ENCODE peak calls at places on chromosomes 4 and X, in five cellular contexts. R is tibial artery; I is HCT116; S is CD8-positive, alpha-beta T cell; A is GM12878. H is an unnamed sample.

GRCh38 chr4:44646151-44646550 is 5.3 kb downstream of the YIPF7 start:
- DNase-seq in S (no peak), I (no peak), A (no peak), R (no peak), H (no peak)

GRCh38 chr4:67624939-67625338 is 66.4 kb downstream of the STAP1 start:
- DNase-seq in S (no peak), A (no peak), R (no peak), I (no peak), H (no peak)

GRCh38 chrX:141341341-141341740 is 99.0 kb upstream of the SPANXC start:
- DNase-seq in A (no peak), I (no peak), S (no peak), R (no peak), H (no peak)

GRCh38 chr4:65302145-65302544 is 368.1 kb downstream of the EPHA5 start:
- DNase-seq in A (no peak), I (no peak), S (no peak), R (no peak), H (no peak)

GRCh38 chr4:153385784-153386183 is 41.3 kb downstream of the MND1 start:
- DNase-seq in R (no peak), I (no peak), A (no peak), S (no peak), H (no peak)

GRCh38 chr4:112185740-112186670 is 40.8 kb downstream of the FAM241A start:
- DNase-seq in S (no peak), A (no peak), I (no peak), R (no peak), H (no peak)

GRCh38 chr4:76898385-76898692 is 395 bp upstream of the SOWAHB start:
- DNase-seq in I (no peak), S (no peak), A (no peak), R (no peak), H (no peak)

GRCh38 chrX:136319600-136319999 is 18.8 kb downstream of the ADGRG4 start:
- DNase-seq in S (no peak), A (no peak), I (no peak), R (no peak), H (no peak)

GRCh38 chr4:81039351-81040174 is 9.1 kb downstream of the BMP3 start:
- DNase-seq in I (no peak), S (no peak), R (no peak), A (no peak), H (no peak)

GRCh38 chrX:108091878-108092291 is 307 bp downstream of the ATG4A start:
- DNase-seq in S (no peak), A (no peak), I (peak; percentile 8), R (no peak), H (no peak)

GRCh38 chrX:13376857-13377441 is 57.1 kb upstream of the ATXN3L start:
- DNase-seq in I (no peak), R (no peak), S (no peak), A (no peak), H (no peak)

GRCh38 chrX:20217906-20218305 is 48.8 kb downstream of the RPS6KA3 start:
- DNase-seq in I (no peak), R (no peak), A (no peak), S (no peak), H (no peak)

GRCh38 chr4:78954048-78954666 is 14.9 kb upstream of the PAQR3 start:
- DNase-seq in S (no peak), A (no peak), I (peak; percentile 23), R (no peak), H (no peak)

GRCh38 chr4:57037982-57038604 is 59.4 kb downstream of the POLR2B start:
- DNase-seq in A (no peak), S (no peak), I (peak; percentile 23), R (peak; percentile 84), H (no peak)

GRCh38 chr4:85769009-85769408 is 294.1 kb downstream of the ARHGAP24 start:
- DNase-seq in S (no peak), R (no peak), A (no peak), I (no peak), H (no peak)

GRCh38 chr4:55125087-55125721 is at the start of gene KDR:
- DNase-seq in A (no peak), I (no peak), S (no peak), R (peak; percentile 65), H (no peak)

GRCh38 chr4:150363721-150364688 is 217.9 kb upstream of the MAB21L2 start:
- DNase-seq in A (no peak), S (no peak), R (no peak), I (no peak), H (no peak)

GRCh38 chr4:101086801-101087586 is 260.3 kb downstream of the PPP3CA start:
- DNase-seq in R (no peak), I (no peak), S (no peak), A (no peak), H (no peak)

GRCh38 chrX:69493193-69493592 is 10.9 kb upstream of the NALF2 start:
- DNase-seq in A (no peak), S (no peak), R (no peak), I (peak; percentile 33), H (no peak)

GRCh38 chr4:15792974-15793373 is 14.8 kb downstream of the CD38 start:
- DNase-seq in S (no peak), A (no peak), R (no peak), I (no peak), H (no peak)

GRCh38 chrX:41779058-41779564 is 55.1 kb downstream of the GPR82 start:
- DNase-seq in S (no peak), A (no peak), I (peak; percentile 47), R (no peak), H (no peak)

GRCh38 chr4:26372525-26373172 is 51.8 kb downstream of the RBPJ start:
- DNase-seq in A (peak; percentile 83), I (no peak), R (no peak), S (peak; percentile 57), H (no peak)

GRCh38 chrX:37824491-37825224 is 22.7 kb downstream of the DYNLT3 start:
- DNase-seq in I (no peak), S (no peak), A (no peak), R (no peak), H (no peak)

GRCh38 chrX:37830371-37830770 is 17.0 kb downstream of the DYNLT3 start:
- DNase-seq in A (no peak), S (no peak), R (no peak), I (no peak), H (no peak)

DNA sequence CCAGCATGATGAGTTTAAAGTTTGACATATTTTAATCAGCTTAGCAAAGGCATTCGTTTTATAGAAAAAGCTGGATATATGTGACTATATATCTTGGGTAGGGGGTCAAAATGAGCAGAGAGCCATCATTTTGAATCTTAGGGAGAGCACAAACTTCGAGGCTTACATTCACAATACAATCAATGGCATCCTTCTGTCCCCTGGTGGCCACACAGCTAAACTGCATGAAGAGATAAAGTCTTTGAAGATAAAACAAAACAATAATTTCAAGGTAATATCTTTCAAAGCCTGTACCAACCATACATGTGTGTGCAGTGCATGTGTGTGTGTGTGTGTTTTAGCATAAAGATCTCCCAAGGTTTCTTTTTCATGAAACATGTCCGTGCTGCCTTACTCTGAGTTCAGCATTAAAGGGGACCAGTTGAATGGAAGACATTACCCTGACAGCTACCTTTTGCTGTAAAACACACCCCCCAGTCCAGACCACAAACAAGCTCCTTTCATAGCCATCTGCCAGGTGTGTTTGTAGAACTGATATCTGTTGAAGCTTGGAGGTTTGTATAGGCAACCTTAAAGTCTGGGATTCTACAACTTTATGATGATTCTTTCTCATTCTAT is 22.0 kb downstream of the DYNLT3 start:
- DNase-seq in I (peak; percentile 8), A (no peak), S (peak; percentile 67), R (peak; percentile 55), H (no peak)
- H3K4me3 ChIP-seq in I (no peak overlapping the region), A (no peak overlapping the region), S (no peak overlapping the region), R (no peak overlapping the region), H (no peak overlapping the region)

DNA sequence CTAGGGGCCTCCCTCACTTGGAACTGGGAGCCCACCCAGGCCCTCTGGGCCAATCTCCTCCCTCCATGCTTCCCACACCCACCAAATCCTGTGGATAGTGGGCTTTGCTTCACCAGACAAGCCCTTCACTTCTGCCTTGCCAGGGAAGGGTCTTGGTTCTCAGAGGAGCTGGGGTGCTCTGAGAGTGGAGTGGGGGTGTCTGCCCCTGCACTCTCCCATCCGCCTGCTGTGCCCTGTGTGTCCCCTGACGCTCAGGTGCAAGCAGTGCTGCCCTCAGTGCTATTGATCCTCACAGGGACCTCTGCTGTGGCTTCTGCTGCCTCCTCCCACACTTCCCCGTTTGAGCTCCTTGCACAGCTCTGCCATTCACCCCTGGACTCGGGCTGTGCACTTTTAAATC is 117.3 kb upstream of the NKX1-1 start:
- DNase-seq in R (no peak), S (no peak), I (no peak), A (no peak), H (no peak)
- H3K27me3 ChIP-seq in R (no peaks in the 10 kb centered on the region), S (no peaks in the 10 kb centered on the region), I (peaks cover 23% of the 10 kb centered on the region), A (no peaks in the 10 kb centered on the region), H (peaks cover 7% of the 10 kb centered on the region)

GRCh38 chrX:55636109-55636508 is 12.9 kb downstream of the FOXR2 start:
- DNase-seq in I (no peak), S (no peak), A (no peak), R (no peak), H (no peak)
- H3K4me3 ChIP-seq in I (no peak overlapping the region), S (no peak overlapping the region), A (no peak overlapping the region), R (no peak overlapping the region), H (no peak overlapping the region)

GRCh38 chr4:41751325-41752061 is 3.0 kb upstream of the PHOX2B start:
- DNase-seq in S (no peak), A (no peak), I (no peak), R (no peak), H (no peak)

GRCh38 chr4:41750624-41751324 is 2.2 kb upstream of the PHOX2B start:
- DNase-seq in A (no peak), R (no peak), I (no peak), S (no peak), H (no peak)

GRCh38 chr4:41748788-41749445 is 392 bp upstream of the PHOX2B start:
- DNase-seq in S (no peak), R (no peak), A (no peak), I (no peak), H (no peak)

GRCh38 chr4:41749650-41750049 is 1.1 kb upstream of the PHOX2B start:
- DNase-seq in A (no peak), S (no peak), R (no peak), I (no peak), H (no peak)

GRCh38 chr4:41750158-41750623 is 1.7 kb upstream of the PHOX2B start:
- DNase-seq in A (no peak), R (no peak), I (no peak), S (no peak), H (no peak)
- H3K27me3 ChIP-seq in A (peaks cover 10% of the 10 kb centered on the region), R (peaks cover 5% of the 10 kb centered on the region), I (peaks cover 40% of the 10 kb centered on the region), S (peaks cover 13% of the 10 kb centered on the region), H (peaks cover 14% of the 10 kb centered on the region)

DNA sequence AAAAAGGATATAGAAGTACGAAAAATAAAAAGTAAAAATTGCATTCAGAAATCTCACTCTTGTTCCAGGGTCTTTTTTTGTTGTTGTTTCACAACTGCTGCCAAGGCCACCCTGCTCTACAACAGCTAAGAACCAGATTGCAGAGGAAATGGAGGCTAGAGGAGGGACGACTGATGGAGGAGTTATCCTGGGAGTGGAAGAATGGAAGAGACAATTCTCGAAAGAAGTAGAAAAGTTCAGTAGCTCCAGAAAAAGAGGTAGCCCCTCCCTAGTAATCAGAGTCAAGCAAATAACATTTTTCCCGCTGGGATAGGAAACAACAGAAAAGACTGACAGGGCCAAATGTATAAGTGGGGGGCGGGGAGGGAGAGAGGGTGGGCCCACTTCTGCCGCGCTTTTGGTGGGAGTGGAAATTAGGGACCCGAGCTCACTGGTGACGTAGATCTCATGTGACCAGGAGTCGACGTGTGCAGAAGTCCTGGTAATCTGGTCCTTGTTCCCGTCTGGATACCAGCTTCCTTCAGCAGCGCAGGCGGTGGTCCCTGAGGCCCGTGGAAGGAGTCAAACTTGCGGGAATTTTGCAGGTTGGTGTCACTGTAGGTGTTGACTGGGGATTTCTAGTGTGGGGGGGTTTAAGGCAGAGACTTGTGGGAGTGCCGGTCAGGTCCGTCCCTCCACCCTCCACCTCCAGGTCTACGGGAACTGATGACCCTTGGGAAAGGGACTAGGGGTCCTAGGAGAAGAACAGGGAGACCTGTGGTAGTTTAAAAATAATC is at the start of gene TCEAL9:
- DNase-seq in A (no peak), S (no peak), R (peak; percentile 77), I (peak; percentile 29), H (no peak)
- H3K4me3 ChIP-seq in A (peak within 1 kb of the TSS; percentile 50), S (peak within 1 kb of the TSS; percentile 60), R (peak within 1 kb of the TSS; percentile 81), I (peak within 1 kb of the TSS; percentile 77), H (peak within 1 kb of the TSS; percentile 68)